ENCODE peak calls at places on chromosome 2, in nine cellular contexts. D is type B pancreatic cell, S is A549, R is upper lobe of right lung, N is foreskin fibroblast, V is left ventricle myocardium inferior, C is NB4, Q is endothelial cell, M is astrocyte of the spinal cord. B is an unnamed sample.

GRCh38 chr2:239021224-239021623 is 173.3 kb downstream of the TWIST2 start:
- DNase-seq in D (no peak), S (no peak), R (no peak), N (no peak), V (no peak), C (no peak), Q (no peak), M (no peak), B (no peak)

GRCh38 chr2:8139668-8140202 is 542.1 kb upstream of the ID2 start:
- DNase-seq in D (no peak), S (no peak), R (no peak), N (no peak), V (no peak), C (no peak), Q (no peak), M (no peak), B (no peak)

GRCh38 chr2:72154386-72154785 is 6.7 kb upstream of the CYP26B1 start:
- DNase-seq in D (peak), S (no peak), R (no peak), N (no peak), V (no peak), C (no peak), Q (no peak), M (no peak), B (no peak)

GRCh38 chr2:223604231-223604630 is 2.1 kb upstream of the SCG2 start:
- DNase-seq in D (no peak), S (no peak), R (no peak), N (no peak), V (no peak), C (no peak), Q (no peak), M (no peak), B (no peak)

GRCh38 chr2:43051316-43051715 is 175.1 kb downstream of the ZFP36L2 start:
- DNase-seq in D (no peak), S (peak), R (peak), N (no peak), V (no peak), C (no peak), Q (no peak), M (peak), B (no peak)

GRCh38 chr2:150542172-150542571 is 54.7 kb upstream of the RND3 start:
- DNase-seq in D (no peak), S (no peak), R (no peak), N (no peak), V (no peak), C (no peak), Q (no peak), M (no peak), B (no peak)

GRCh38 chr2:10839813-10840212 is 27.2 kb upstream of the PDIA6 start:
- DNase-seq in D (no peak), S (no peak), R (no peak), N (no peak), V (no peak), C (peak), Q (peak), M (peak), B (no peak)

GRCh38 chr2:40451926-40452605 is at the start of gene SLC8A1:
- DNase-seq in D (peak), S (peak), R (peak), N (no peak), V (peak), C (peak), Q (peak), M (no peak), B (peak)

GRCh38 chr2:65024149-65024829 is 31.9 kb upstream of the CEP68 start:
- DNase-seq in D (no peak), S (peak), R (no peak), N (peak), V (no peak), C (peak), Q (no peak), M (peak), B (no peak)

GRCh38 chr2:98927059-98927458 is 9.0 kb downstream of the CRACDL start:
- DNase-seq in D (no peak), S (no peak), R (no peak), N (no peak), V (no peak), C (no peak), Q (no peak), M (no peak), B (no peak)

GRCh38 chr2:134988994-134989605 is 58.1 kb downstream of the MAP3K19 start:
- DNase-seq in D (no peak), S (peak), R (no peak), N (peak), V (no peak), C (peak), Q (no peak), M (peak), B (peak)

GRCh38 chr2:75547345-75548035 is 13.2 kb downstream of the EVA1A start:
- DNase-seq in D (no peak), S (peak), R (no peak), N (peak), V (no peak), C (no peak), Q (no peak), M (peak), B (no peak)

GRCh38 chr2:236625156-236625690 is 55.6 kb downstream of the ACKR3 start:
- DNase-seq in D (no peak), S (no peak), R (peak), N (no peak), V (no peak), C (no peak), Q (no peak), M (no peak), B (no peak)
- TF ChIP-seq CTCF in D (no peak), S (no peak), R (no peak), N (no peak), V (no peak), C (no peak), Q (no peak), M (no peak), B (no peak)

DNA sequence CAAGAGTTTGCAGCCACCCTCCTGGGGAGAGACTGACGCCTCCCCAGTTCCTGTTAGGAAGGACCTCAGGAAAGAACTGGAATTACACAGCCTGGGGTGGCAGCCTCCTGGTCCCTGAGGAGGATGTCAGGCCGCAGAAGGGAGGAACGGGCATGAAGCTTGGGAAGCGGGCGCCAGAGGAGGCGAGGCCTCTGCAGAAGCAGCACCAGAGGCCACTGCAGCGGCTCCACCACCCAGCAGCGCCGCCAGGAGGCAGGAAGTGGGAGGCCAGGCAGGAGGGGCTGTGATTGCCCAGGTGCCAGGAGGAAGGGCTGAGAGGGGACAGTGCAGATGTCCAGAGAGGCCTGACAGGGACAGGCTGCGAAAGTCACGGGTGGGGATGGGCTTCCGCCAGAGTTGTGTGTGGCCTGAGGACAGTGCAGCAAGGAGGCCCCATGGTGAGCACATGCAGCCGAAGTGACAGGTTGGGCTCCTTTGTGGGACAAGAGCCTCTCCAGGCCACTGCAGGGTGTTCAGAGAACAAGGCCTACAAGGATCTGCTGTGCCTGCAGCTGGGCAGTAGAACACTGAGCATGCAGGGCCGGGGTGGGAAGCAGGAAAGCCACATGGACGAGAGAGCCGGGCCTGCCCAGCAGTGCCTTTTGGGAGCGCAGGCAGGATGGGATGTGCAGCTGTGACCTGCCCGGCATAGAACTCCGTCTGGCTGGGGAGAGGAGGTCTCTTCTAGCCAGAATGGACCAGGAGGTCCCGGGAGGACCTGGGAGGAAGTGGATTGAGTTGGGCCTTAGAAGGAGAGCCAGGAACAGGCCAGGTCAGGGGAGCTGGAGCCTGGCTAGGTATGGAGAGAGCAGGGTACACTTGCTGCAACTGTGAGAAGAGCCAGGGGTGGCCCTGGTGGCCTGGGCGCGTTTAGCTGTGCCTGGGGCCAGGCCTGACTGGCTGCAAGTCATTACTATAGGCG is 39.1 kb upstream of the ALPP start:
- DNase-seq in D (no peak), S (no peak), R (peak), N (no peak), V (peak), C (no peak), Q (peak), M (no peak), B (no peak)
- TF ChIP-seq CTCF in D (peak), S (no peak), R (no peak), N (peak), V (no peak), C (peak), Q (peak), M (peak), B (no peak)

GRCh38 chr2:235863414-235863813 is 304.8 kb downstream of the GBX2 start:
- DNase-seq in D (no peak), S (no peak), R (no peak), N (no peak), V (no peak), C (no peak), Q (no peak), M (no peak), B (no peak)

GRCh38 chr2:235859651-235860050 is 308.5 kb downstream of the GBX2 start:
- DNase-seq in D (no peak), S (no peak), R (no peak), N (no peak), V (peak), C (peak), Q (no peak), M (peak), B (no peak)

GRCh38 chr2:235861383-235861782 is 306.8 kb downstream of the GBX2 start:
- DNase-seq in D (no peak), S (no peak), R (no peak), N (no peak), V (no peak), C (no peak), Q (no peak), M (no peak), B (no peak)

GRCh38 chr2:235860111-235860510 is 308.1 kb downstream of the GBX2 start:
- DNase-seq in D (no peak), S (no peak), R (no peak), N (no peak), V (no peak), C (peak), Q (no peak), M (peak), B (no peak)

GRCh38 chr2:235860846-235861245 is 307.3 kb downstream of the GBX2 start:
- DNase-seq in D (no peak), S (no peak), R (no peak), N (no peak), V (no peak), C (no peak), Q (no peak), M (peak), B (no peak)
- TF ChIP-seq CTCF in D (no peak), S (no peak), R (no peak), N (no peak), V (no peak), C (no peak), Q (no peak), M (no peak), B (no peak)

GRCh38 chr2:158894572-158894971 is 73.9 kb upstream of the TANC1 start:
- DNase-seq in D (no peak), S (no peak), R (no peak), N (no peak), V (no peak), C (no peak), Q (no peak), M (no peak), B (no peak)
- TF ChIP-seq CTCF in D (peak), S (peak), R (no peak), N (no peak), V (no peak), C (no peak), Q (no peak), M (peak), B (no peak)

GRCh38 chr2:44246840-44247369 is 28.4 kb upstream of the SLC3A1 start:
- DNase-seq in D (no peak), S (no peak), R (no peak), N (no peak), V (no peak), C (peak), Q (no peak), M (no peak), B (no peak)

GRCh38 chr2:44246436-44246835 is 28.8 kb upstream of the SLC3A1 start:
- DNase-seq in D (no peak), S (no peak), R (no peak), N (no peak), V (no peak), C (no peak), Q (no peak), M (no peak), B (no peak)

GRCh38 chr2:44245068-44245861 is 30.0 kb upstream of the SLC3A1 start:
- DNase-seq in D (no peak), S (peak), R (no peak), N (no peak), V (no peak), C (no peak), Q (no peak), M (no peak), B (no peak)

GRCh38 chr2:44250376-44250775 is 24.9 kb upstream of the SLC3A1 start:
- DNase-seq in D (no peak), S (no peak), R (no peak), N (no peak), V (no peak), C (no peak), Q (no peak), M (no peak), B (peak)

GRCh38 chr2:44247924-44248323 is 27.4 kb upstream of the SLC3A1 start:
- DNase-seq in D (no peak), S (peak), R (no peak), N (no peak), V (no peak), C (peak), Q (no peak), M (no peak), B (no peak)
- TF ChIP-seq CTCF in D (no peak), S (peak), R (no peak), N (no peak), V (no peak), C (peak), Q (no peak), M (no peak), B (no peak)

GRCh38 chr2:103986001-103986400 is 867.9 kb upstream of the POU3F3 start:
- DNase-seq in D (no peak), S (no peak), R (no peak), N (no peak), V (no peak), C (no peak), Q (no peak), M (no peak), B (no peak)

GRCh38 chr2:103991591-103991990 is 862.3 kb upstream of the POU3F3 start:
- DNase-seq in D (no peak), S (peak), R (no peak), N (no peak), V (no peak), C (peak), Q (no peak), M (no peak), B (no peak)
- TF ChIP-seq CTCF in D (peak), S (peak), R (no peak), N (no peak), V (no peak), C (peak), Q (peak), M (peak), B (no peak)

DNA sequence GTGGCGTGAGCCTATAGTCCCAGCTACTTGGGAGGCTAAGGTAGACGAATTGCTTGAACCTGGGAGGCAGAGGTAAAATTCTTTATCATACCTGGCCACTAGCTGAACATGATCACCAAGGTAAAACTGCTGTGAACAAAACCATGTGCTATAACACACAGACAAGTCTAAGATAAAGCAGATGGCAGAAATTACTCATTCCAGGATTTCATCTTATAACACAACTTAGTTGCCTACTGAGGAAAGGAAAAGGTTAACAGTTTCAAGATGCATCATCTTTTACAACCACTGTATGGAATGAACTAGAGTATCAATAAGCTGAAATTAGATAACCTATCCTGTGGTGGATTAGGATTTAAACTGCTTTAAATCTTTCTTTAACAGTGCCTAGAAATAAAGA is 8.3 kb downstream of the ARL5A start:
- DNase-seq in D (no peak), S (no peak), R (no peak), N (no peak), V (no peak), C (no peak), Q (no peak), M (no peak), B (no peak)
- TF ChIP-seq CTCF in D (no peak), S (no peak), R (no peak), N (no peak), V (no peak), C (no peak), Q (no peak), M (no peak), B (no peak)

GRCh38 chr2:108593547-108594098 is 59.4 kb downstream of the LIMS1 start:
- DNase-seq in D (no peak), S (peak), R (no peak), N (peak), V (no peak), C (peak), Q (no peak), M (peak), B (no peak)
- TF ChIP-seq CTCF in D (peak), S (no peak), R (no peak), N (peak), V (peak), C (no peak), Q (peak), M (no peak), B (no peak)

GRCh38 chr2:128988974-128989373 is 670.3 kb upstream of the HS6ST1 start:
- DNase-seq in D (no peak), S (no peak), R (no peak), N (no peak), V (no peak), C (no peak), Q (no peak), M (no peak), B (no peak)
- TF ChIP-seq CTCF in D (no peak), S (no peak), R (no peak), N (no peak), V (no peak), C (no peak), Q (no peak), M (no peak), B (no peak)